ENCODE peak calls at places on chromosomes 2 and 18, in six cellular contexts. C is GM20000, G is mesothelial cell of epicardium, Y is uterus, Q is gastrocnemius medialis, T is IMR-90. D is an unnamed sample.

GRCh38 chr2:25333981-25334380 is 7.7 kb downstream of the DNMT3A start:
- DNase-seq in C (no peak), G (no peak), Y (no peak), Q (no peak), T (no peak), D (no peak)

GRCh38 chr18:22093731-22094374 is 75.5 kb upstream of the GATA6 start:
- DNase-seq in C (no peak), G (no peak), Y (no peak), Q (no peak), T (no peak), D (no peak)

GRCh38 chr2:77800410-77800809 is 278.2 kb upstream of the LRRTM4 start:
- DNase-seq in C (no peak), G (no peak), Y (no peak), Q (no peak), T (no peak), D (no peak)

GRCh38 chr2:234497592-234498023 is 727 bp upstream of the ARL4C start:
- DNase-seq in C (no peak), G (no peak), Y (no peak), Q (no peak), T (no peak), D (no peak)

GRCh38 chr2:69642709-69643601 is 584 bp downstream of the AAK1 start:
- DNase-seq in C (no peak), G (peak), Y (peak), Q (peak), T (peak), D (peak)

GRCh38 chr2:231612199-231613053 is 19.8 kb downstream of the TEX44 start:
- DNase-seq in C (peak), G (peak), Y (peak), Q (peak), T (peak), D (peak)

GRCh38 chr2:162301151-162301804 is 17.2 kb downstream of the IFIH1 start:
- DNase-seq in C (peak), G (peak), Y (peak), Q (no peak), T (peak), D (peak)

GRCh38 chr2:120298173-120298835 is 45.7 kb downstream of the RALB start:
- DNase-seq in C (no peak), G (no peak), Y (no peak), Q (no peak), T (peak), D (no peak)

GRCh38 chr2:160210599-160211138 is 10.6 kb upstream of the ITGB6 start:
- DNase-seq in C (peak), G (peak), Y (peak), Q (no peak), T (peak), D (peak)

GRCh38 chr2:109466674-109467575 is 146.8 kb downstream of the SEPTIN10 start:
- DNase-seq in C (no peak), G (no peak), Y (no peak), Q (peak), T (peak), D (no peak)

GRCh38 chr2:61368687-61369665 is 101.9 kb downstream of the USP34 start:
- DNase-seq in C (no peak), G (no peak), Y (no peak), Q (no peak), T (no peak), D (no peak)

GRCh38 chr2:105749583-105750399 is 5.1 kb downstream of the NCK2 start:
- DNase-seq in C (no peak), G (peak), Y (no peak), Q (peak), T (peak), D (no peak)

GRCh38 chr2:120470717-120471060 is 124.8 kb downstream of the INHBB start:
- DNase-seq in C (no peak), G (no peak), Y (no peak), Q (peak), T (no peak), D (no peak)

GRCh38 chr2:178484245-178485041 is 4.2 kb downstream of the PLEKHA3 start:
- DNase-seq in C (no peak), G (no peak), Y (no peak), Q (no peak), T (peak), D (no peak)

GRCh38 chr2:228624708-228625107 is 443.2 kb upstream of the SPHKAP start:
- DNase-seq in C (no peak), G (no peak), Y (no peak), Q (no peak), T (no peak), D (no peak)

GRCh38 chr18:36139251-36139650 is 9.6 kb downstream of the ELP2 start:
- DNase-seq in C (no peak), G (no peak), Y (no peak), Q (no peak), T (no peak), D (no peak)

GRCh38 chr18:10194592-10194991 is 259.8 kb upstream of the APCDD1 start:
- DNase-seq in C (no peak), G (no peak), Y (no peak), Q (no peak), T (no peak), D (no peak)

GRCh38 chr2:53512071-53512841 is 255.3 kb upstream of the CHAC2 start:
- DNase-seq in C (no peak), G (no peak), Y (no peak), Q (no peak), T (peak), D (no peak)

GRCh38 chr18:79523738-79524180 is 128.0 kb downstream of the NFATC1 start:
- DNase-seq in C (peak), G (no peak), Y (no peak), Q (no peak), T (no peak), D (no peak)

GRCh38 chr2:161208527-161209139 is 48.4 kb downstream of the TANK start:
- DNase-seq in C (no peak), G (no peak), Y (no peak), Q (no peak), T (peak), D (no peak)

GRCh38 chr18:12013186-12013916 is 32.0 kb downstream of the IMPA2 start:
- DNase-seq in C (no peak), G (no peak), Y (no peak), Q (no peak), T (no peak), D (no peak)

GRCh38 chr2:36408198-36408703 is 52.7 kb downstream of the CRIM1 start:
- DNase-seq in C (no peak), G (no peak), Y (no peak), Q (no peak), T (peak), D (peak)

GRCh38 chr18:70454705-70455322 is 166.0 kb downstream of the SOCS6 start:
- DNase-seq in C (peak), G (no peak), Y (no peak), Q (no peak), T (peak), D (no peak)

GRCh38 chr2:61970807-61971556 is 65.5 kb downstream of the COMMD1 start:
- DNase-seq in C (no peak), G (no peak), Y (no peak), Q (no peak), T (no peak), D (no peak)

GRCh38 chr18:28176674-28176932 is 327 bp downstream of the CDH2 start:
- DNase-seq in C (no peak), G (peak), Y (no peak), Q (no peak), T (no peak), D (no peak)

GRCh38 chr18:43596106-43596712 is 318.9 kb upstream of the SYT4 start:
- DNase-seq in C (peak), G (no peak), Y (no peak), Q (no peak), T (peak), D (no peak)

GRCh38 chr2:121309801-121310200 is 24.8 kb upstream of the TFCP2L1 start:
- DNase-seq in C (no peak), G (no peak), Y (no peak), Q (no peak), T (no peak), D (no peak)

GRCh38 chr2:39706945-39707344 is 41.2 kb downstream of the TMEM178A start:
- DNase-seq in C (no peak), G (no peak), Y (no peak), Q (no peak), T (no peak), D (no peak)

GRCh38 chr2:74516070-74516633 is 1.9 kb downstream of the TLX2 start:
- DNase-seq in C (peak), G (peak), Y (no peak), Q (no peak), T (peak), D (peak)

DNA sequence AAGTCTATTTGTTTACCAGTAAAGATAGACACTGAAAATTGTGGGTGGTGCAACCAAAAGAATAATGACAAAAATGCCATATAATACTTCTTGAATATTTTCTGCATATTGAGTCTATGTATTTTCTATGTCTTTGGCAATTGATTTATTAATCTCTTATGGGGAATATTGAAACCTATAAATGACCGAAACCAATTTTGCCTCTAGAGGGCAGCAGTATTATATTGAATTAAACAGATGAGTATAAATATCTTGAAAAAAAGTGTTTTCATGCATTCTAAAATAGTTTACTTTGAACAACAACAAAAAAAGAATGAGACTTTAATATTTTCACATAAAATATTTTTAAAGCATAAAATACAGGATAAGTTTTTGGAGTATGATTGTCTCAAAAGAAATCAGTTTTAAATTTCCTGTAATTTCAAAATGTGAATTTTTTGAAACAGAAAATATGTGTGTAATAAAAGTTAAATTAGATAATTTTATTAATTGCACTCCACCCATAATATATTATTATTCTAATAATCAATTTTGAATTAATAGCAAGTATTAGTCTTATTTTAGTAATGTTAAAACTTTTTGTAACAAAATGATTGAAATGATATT is 49.9 kb upstream of the CALCRL start:
- DNase-seq in C (no peak), G (no peak), Y (no peak), Q (no peak), T (no peak), D (no peak)
- TF ChIP-seq CTCF in C (peak), G (peak), Y (no peak), Q (no peak), T (peak), D (peak)

GRCh38 chr2:218277921-218278320 is 7.6 kb downstream of the PNKD start:
- DNase-seq in C (no peak), G (no peak), Y (no peak), Q (no peak), T (no peak), D (no peak)

GRCh38 chr2:218275368-218276072 is 5.2 kb downstream of the PNKD start:
- DNase-seq in C (no peak), G (no peak), Y (no peak), Q (no peak), T (no peak), D (no peak)

GRCh38 chr2:218274586-218274985 is 4.3 kb downstream of the PNKD start:
- DNase-seq in C (no peak), G (no peak), Y (no peak), Q (no peak), T (no peak), D (peak)

GRCh38 chr2:218278531-218279360 is 8.4 kb downstream of the PNKD start:
- DNase-seq in C (no peak), G (no peak), Y (no peak), Q (no peak), T (no peak), D (no peak)

GRCh38 chr2:218276986-218277755 is 6.9 kb downstream of the PNKD start:
- DNase-seq in C (no peak), G (no peak), Y (no peak), Q (no peak), T (no peak), D (no peak)
- TF ChIP-seq CTCF in C (no peak), G (no peak), Y (no peak), Q (no peak), T (no peak), D (no peak)

GRCh38 chr2:237624565-237624964 is 2.8 kb upstream of the LRRFIP1 start:
- DNase-seq in C (peak), G (no peak), Y (peak), Q (no peak), T (no peak), D (no peak)
- TF ChIP-seq CTCF in C (no peak), G (no peak), Y (peak), Q (no peak), T (no peak), D (no peak)

DNA sequence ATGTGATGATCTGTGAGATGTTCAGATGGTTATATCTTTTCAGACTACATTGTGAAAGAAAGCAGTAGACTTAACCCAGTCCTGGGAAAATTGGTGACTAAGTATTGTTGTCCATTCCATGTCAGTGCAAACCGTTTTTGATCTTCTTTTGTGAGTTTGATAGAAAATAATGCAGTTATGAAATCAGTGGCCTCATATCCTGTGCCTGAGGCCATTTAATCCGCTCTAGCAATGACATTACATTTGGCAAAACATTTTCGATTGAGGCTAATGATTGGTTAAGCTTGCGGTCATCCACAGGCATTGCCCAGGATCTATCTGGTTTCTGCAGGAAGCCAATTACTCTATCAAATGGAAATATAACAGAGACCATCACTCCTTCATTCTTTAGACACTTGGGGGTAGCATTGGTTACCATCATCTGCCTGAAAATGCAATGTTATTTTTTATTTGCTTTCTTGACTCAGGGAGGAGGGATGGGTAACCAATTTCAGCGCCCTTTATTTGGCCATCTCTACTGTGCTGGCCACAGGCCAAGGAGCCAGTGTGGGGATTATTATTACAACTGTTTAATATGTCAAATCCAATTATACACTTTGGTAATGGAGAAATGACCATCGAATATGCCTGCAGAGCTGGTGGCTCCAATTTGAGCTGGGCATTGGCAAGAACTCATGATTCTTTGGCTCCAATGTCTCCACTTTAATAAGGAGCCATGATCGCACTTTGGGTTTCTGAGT is 33.6 kb downstream of the TRIB2 start:
- DNase-seq in C (no peak), G (no peak), Y (no peak), Q (no peak), T (no peak), D (no peak)
- TF ChIP-seq CTCF in C (no peak), G (no peak), Y (no peak), Q (no peak), T (no peak), D (no peak)

D was measured in glutamatergic neuron.